ENCODE peak calls at places on chromosomes 16 and 17, in seven cellular contexts. I is B cell; Z is GM04504; N is EL; Y is activated naive CD8-positive, alpha-beta T cell treated with anti-CD3 and anti-CD28 coated beads for 36 hours; V is AG09319; H is left ventricle myocardium inferior. O is an unnamed sample.

GRCh38 chr17:80387071-80387470 is 27.9 kb upstream of the ENDOV start:
- DNase-seq in V (no peak), N (no peak), H (no peak), Z (no peak), I (no peak), Y (no peak), O (no peak)

GRCh38 chr17:62703269-62703775 is 75.9 kb downstream of the MRC2 start:
- DNase-seq in Z (no peak), Y (no peak), N (peak; percentile 74), I (no peak), V (no peak), H (no peak), O (peak; percentile 17)

GRCh38 chr17:73901661-73902415 is 257.6 kb upstream of the SDK2 start:
- DNase-seq in V (no peak), N (no peak), Z (no peak), Y (peak; percentile 26), I (peak; percentile 55), H (peak; percentile 57), O (no peak)

GRCh38 chr17:41578538-41578937 is 6.7 kb upstream of the KRT9 start:
- DNase-seq in Z (no peak), I (no peak), N (no peak), Y (no peak), H (no peak), V (no peak), O (no peak)

GRCh38 chr17:59558953-59559352 is 6.5 kb upstream of the DHX40 start:
- DNase-seq in N (no peak), Y (no peak), Z (no peak), H (no peak), V (no peak), I (no peak), O (no peak)

GRCh38 chr16:49441366-49441780 is 67.8 kb downstream of the C16orf78 start:
- DNase-seq in Y (peak; percentile 70), H (peak; percentile 33), V (no peak), N (no peak), I (peak; percentile 66), Z (no peak), O (no peak)

GRCh38 chr16:3047387-3047720 is 993 bp downstream of the MMP25 start:
- DNase-seq in H (no peak), Z (no peak), N (no peak), I (no peak), V (no peak), Y (no peak), O (no peak)

GRCh38 chr17:48596000-48596734 is 2.6 kb upstream of the HOXB5 start:
- DNase-seq in Y (no peak), Z (no peak), V (no peak), N (no peak), H (no peak), I (no peak), O (no peak)

GRCh38 chr16:76235025-76235424 is 42.2 kb upstream of the CNTNAP4 start:
- DNase-seq in I (no peak), Z (no peak), N (no peak), Y (no peak), V (no peak), H (no peak), O (no peak)

GRCh38 chr16:20424129-20424866 is 15.0 kb downstream of the ACSM5 start:
- DNase-seq in Y (no peak), Z (no peak), N (no peak), V (no peak), H (no peak), I (no peak), O (no peak)

GRCh38 chr16:82011199-82011641 is at the start of gene SDR42E1:
- DNase-seq in Y (peak; percentile 75), H (no peak), I (peak; percentile 65), V (no peak), Z (no peak), N (no peak), O (no peak)

GRCh38 chr17:80785477-80786178 is 206.0 kb upstream of the CHMP6 start:
- DNase-seq in V (no peak), Y (peak; percentile 40), H (no peak), I (no peak), Z (no peak), N (no peak), O (no peak)

GRCh38 chr17:6489016-6489550 is 44.8 kb downstream of the PIMREG start:
- DNase-seq in Y (no peak), N (no peak), I (no peak), Z (no peak), V (no peak), H (no peak), O (no peak)

GRCh38 chr16:23624092-23624491 is 17.0 kb downstream of the PALB2 start:
- DNase-seq in N (no peak), Y (no peak), Z (no peak), H (no peak), I (no peak), V (no peak), O (no peak)

GRCh38 chr17:62725791-62726249 is 82.3 kb downstream of the MARCHF10 start:
- DNase-seq in H (no peak), V (no peak), I (no peak), Y (no peak), N (peak; percentile 90), Z (no peak), O (no peak)

GRCh38 chr16:70682239-70683145 is 3.4 kb downstream of the MTSS2 start:
- DNase-seq in I (no peak), Z (no peak), H (peak; percentile 14), Y (no peak), N (no peak), V (no peak), O (no peak)

GRCh38 chr17:38897176-38897575 is 27.3 kb downstream of the LASP1 start:
- DNase-seq in V (no peak), H (peak; percentile 89), I (no peak), Y (no peak), N (no peak), Z (no peak), O (no peak)

O was measured in GOT3.